ENCODE peak calls at places on chromosomes 12 and 14, in nine cellular contexts. One of them, this sample, is unnamed.

GRCh38 chr12:101968770-101969169 is 91.4 kb downstream of the DRAM1 start:
- DNase-seq in Peyer's patch: no peak
- DNase-seq in CD8-positive, alpha-beta T cell: no peak
- DNase-seq in right lobe of liver: no peak
- DNase-seq in IMR-90: no peak
- DNase-seq in OCI-LY7: no peak
- DNase-seq in pancreas: no peak
- DNase-seq in left ventricle myocardium inferior: no peak
- DNase-seq in cardiac muscle cell: no peak
- DNase-seq in this sample: no peak

GRCh38 chr12:105507311-105508035 is 177.0 kb downstream of the C12orf75 start:
- DNase-seq in cardiac muscle cell: peak; percentile 43
- DNase-seq in pancreas: no peak
- DNase-seq in IMR-90: no peak
- DNase-seq in CD8-positive, alpha-beta T cell: no peak
- DNase-seq in OCI-LY7: no peak
- DNase-seq in right lobe of liver: no peak
- DNase-seq in Peyer's patch: no peak
- DNase-seq in left ventricle myocardium inferior: no peak
- DNase-seq in this sample: no peak

GRCh38 chr14:23121401-23121800 is 2.3 kb upstream of the CEBPE start:
- DNase-seq in OCI-LY7: peak; percentile 83
- DNase-seq in pancreas: no peak
- DNase-seq in left ventricle myocardium inferior: no peak
- DNase-seq in cardiac muscle cell: peak; percentile 93
- DNase-seq in right lobe of liver: peak; percentile 55
- DNase-seq in IMR-90: peak; percentile 57
- DNase-seq in CD8-positive, alpha-beta T cell: no peak
- DNase-seq in Peyer's patch: peak; percentile 70
- DNase-seq in this sample: no peak

GRCh38 chr12:105705765-105706164 is 375.3 kb downstream of the C12orf75 start:
- DNase-seq in cardiac muscle cell: peak; percentile 81
- DNase-seq in Peyer's patch: no peak
- DNase-seq in IMR-90: peak; percentile 67
- DNase-seq in right lobe of liver: no peak
- DNase-seq in pancreas: no peak
- DNase-seq in OCI-LY7: peak; percentile 29
- DNase-seq in left ventricle myocardium inferior: no peak
- DNase-seq in CD8-positive, alpha-beta T cell: no peak
- DNase-seq in this sample: no peak

GRCh38 chr12:111330800-111331752 is 37.8 kb downstream of the PHETA1 start:
- DNase-seq in IMR-90: peak; percentile 24
- DNase-seq in Peyer's patch: no peak
- DNase-seq in OCI-LY7: peak; percentile 61
- DNase-seq in right lobe of liver: no peak
- DNase-seq in cardiac muscle cell: peak; percentile 71
- DNase-seq in left ventricle myocardium inferior: no peak
- DNase-seq in CD8-positive, alpha-beta T cell: no peak
- DNase-seq in pancreas: no peak
- DNase-seq in this sample: no peak

GRCh38 chr14:77489051-77489450 is 9.6 kb downstream of the ISM2 start:
- DNase-seq in OCI-LY7: no peak
- DNase-seq in CD8-positive, alpha-beta T cell: no peak
- DNase-seq in IMR-90: no peak
- DNase-seq in right lobe of liver: no peak
- DNase-seq in cardiac muscle cell: no peak
- DNase-seq in pancreas: no peak
- DNase-seq in Peyer's patch: no peak
- DNase-seq in left ventricle myocardium inferior: no peak
- DNase-seq in this sample: no peak

GRCh38 chr12:109604902-109605536 is 31.4 kb downstream of the MVK start:
- DNase-seq in pancreas: no peak
- DNase-seq in left ventricle myocardium inferior: no peak
- DNase-seq in cardiac muscle cell: no peak
- DNase-seq in CD8-positive, alpha-beta T cell: no peak
- DNase-seq in right lobe of liver: no peak
- DNase-seq in IMR-90: no peak
- DNase-seq in Peyer's patch: no peak
- DNase-seq in OCI-LY7: no peak
- DNase-seq in this sample: no peak

GRCh38 chr12:92735131-92735721 is 32.4 kb downstream of the PLEKHG7 start:
- DNase-seq in OCI-LY7: no peak
- DNase-seq in CD8-positive, alpha-beta T cell: no peak
- DNase-seq in right lobe of liver: no peak
- DNase-seq in pancreas: no peak
- DNase-seq in IMR-90: peak; percentile 92
- DNase-seq in Peyer's patch: no peak
- DNase-seq in cardiac muscle cell: peak; percentile 96
- DNase-seq in left ventricle myocardium inferior: no peak
- DNase-seq in this sample: no peak

GRCh38 chr12:34303091-34303870 is 281.0 kb downstream of the ALG10 start:
- DNase-seq in pancreas: peak; percentile 27
- DNase-seq in right lobe of liver: no peak
- DNase-seq in IMR-90: no peak
- DNase-seq in left ventricle myocardium inferior: no peak
- DNase-seq in OCI-LY7: no peak
- DNase-seq in cardiac muscle cell: no peak
- DNase-seq in Peyer's patch: no peak
- DNase-seq in CD8-positive, alpha-beta T cell: no peak
- DNase-seq in this sample: no peak

GRCh38 chr12:6792522-6793201 is 3.3 kb downstream of the CD4 start:
- DNase-seq in left ventricle myocardium inferior: peak; percentile 38
- DNase-seq in Peyer's patch: no peak
- DNase-seq in pancreas: peak; percentile 30
- DNase-seq in OCI-LY7: no peak
- DNase-seq in IMR-90: peak; percentile 13
- DNase-seq in right lobe of liver: no peak
- DNase-seq in cardiac muscle cell: peak; percentile 40
- DNase-seq in CD8-positive, alpha-beta T cell: peak; percentile 34
- DNase-seq in this sample: peak; percentile 39

GRCh38 chr12:92621312-92621711 is 81.5 kb upstream of the PLEKHG7 start:
- DNase-seq in right lobe of liver: no peak
- DNase-seq in OCI-LY7: no peak
- DNase-seq in CD8-positive, alpha-beta T cell: no peak
- DNase-seq in IMR-90: no peak
- DNase-seq in Peyer's patch: no peak
- DNase-seq in cardiac muscle cell: no peak
- DNase-seq in pancreas: no peak
- DNase-seq in left ventricle myocardium inferior: no peak
- DNase-seq in this sample: no peak

GRCh38 chr14:104313674-104314073 is 175.3 kb downstream of the KIF26A start:
- DNase-seq in cardiac muscle cell: no peak
- DNase-seq in pancreas: no peak
- DNase-seq in IMR-90: no peak
- DNase-seq in right lobe of liver: no peak
- DNase-seq in left ventricle myocardium inferior: no peak
- DNase-seq in CD8-positive, alpha-beta T cell: no peak
- DNase-seq in OCI-LY7: no peak
- DNase-seq in Peyer's patch: no peak
- DNase-seq in this sample: no peak

GRCh38 chr12:52924764-52925716 is 20.2 kb upstream of the KRT8 start:
- DNase-seq in cardiac muscle cell: peak; percentile 94
- DNase-seq in CD8-positive, alpha-beta T cell: no peak
- DNase-seq in pancreas: no peak
- DNase-seq in IMR-90: peak; percentile 93
- DNase-seq in OCI-LY7: no peak
- DNase-seq in right lobe of liver: no peak
- DNase-seq in Peyer's patch: no peak
- DNase-seq in left ventricle myocardium inferior: no peak
- DNase-seq in this sample: no peak

GRCh38 chr14:72608391-72609204 is 285.3 kb downstream of the DPF3 start:
- DNase-seq in CD8-positive, alpha-beta T cell: no peak
- DNase-seq in Peyer's patch: no peak
- DNase-seq in left ventricle myocardium inferior: no peak
- DNase-seq in IMR-90: peak; percentile 97
- DNase-seq in right lobe of liver: no peak
- DNase-seq in cardiac muscle cell: peak; percentile 76
- DNase-seq in OCI-LY7: no peak
- DNase-seq in pancreas: no peak
- DNase-seq in this sample: no peak

GRCh38 chr14:69720912-69721311 is 46.0 kb upstream of the SRSF5 start:
- DNase-seq in pancreas: no peak
- DNase-seq in right lobe of liver: no peak
- DNase-seq in CD8-positive, alpha-beta T cell: no peak
- DNase-seq in cardiac muscle cell: no peak
- DNase-seq in IMR-90: no peak
- DNase-seq in Peyer's patch: no peak
- DNase-seq in left ventricle myocardium inferior: no peak
- DNase-seq in OCI-LY7: no peak
- DNase-seq in this sample: no peak

GRCh38 chr12:31732926-31733548 is 4.2 kb upstream of the AMN1 start:
- DNase-seq in IMR-90: peak; percentile 83
- DNase-seq in cardiac muscle cell: peak; percentile 80
- DNase-seq in Peyer's patch: no peak
- DNase-seq in right lobe of liver: no peak
- DNase-seq in CD8-positive, alpha-beta T cell: no peak
- DNase-seq in left ventricle myocardium inferior: no peak
- DNase-seq in OCI-LY7: no peak
- DNase-seq in pancreas: no peak
- DNase-seq in this sample: no peak

GRCh38 chr12:94795520-94795919 is 145.2 kb upstream of the TMCC3 start:
- DNase-seq in pancreas: no peak
- DNase-seq in right lobe of liver: no peak
- DNase-seq in OCI-LY7: no peak
- DNase-seq in CD8-positive, alpha-beta T cell: no peak
- DNase-seq in left ventricle myocardium inferior: no peak
- DNase-seq in IMR-90: peak; percentile 53
- DNase-seq in Peyer's patch: no peak
- DNase-seq in cardiac muscle cell: peak; percentile 45
- DNase-seq in this sample: peak; percentile 54
- TF ChIP-seq CTCF in pancreas: no peak
- TF ChIP-seq CTCF in right lobe of liver: no peak
- TF ChIP-seq CTCF in OCI-LY7: no peak
- TF ChIP-seq CTCF in CD8-positive, alpha-beta T cell: no peak
- TF ChIP-seq CTCF in left ventricle myocardium inferior: no peak
- TF ChIP-seq CTCF in IMR-90: no peak
- TF ChIP-seq CTCF in Peyer's patch: no peak
- TF ChIP-seq CTCF in cardiac muscle cell: no peak
- TF ChIP-seq CTCF in this sample: no peak

DNA sequence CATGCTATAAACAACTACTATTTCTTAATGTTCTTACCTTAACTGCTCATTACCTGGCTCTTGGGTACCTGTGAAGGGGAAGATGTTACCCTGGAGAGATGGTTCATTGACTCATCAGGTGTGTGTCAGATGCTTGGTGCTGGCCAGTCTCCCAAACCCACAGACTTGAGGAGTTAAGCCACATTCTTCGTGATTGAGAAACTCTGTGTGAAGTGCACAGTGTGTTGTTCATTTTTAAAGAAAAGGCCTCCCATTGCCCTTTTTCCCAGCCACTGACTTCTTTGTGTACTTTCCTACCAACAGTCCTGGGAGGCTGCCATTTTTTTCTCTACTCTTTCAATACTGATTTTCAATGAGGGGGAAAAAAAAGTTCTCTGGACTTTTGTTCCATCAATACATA is 3.2 kb downstream of the MGST1 start:
- DNase-seq in left ventricle myocardium inferior: no peak
- DNase-seq in pancreas: no peak
- DNase-seq in OCI-LY7: no peak
- DNase-seq in cardiac muscle cell: peak; percentile 98
- DNase-seq in Peyer's patch: no peak
- DNase-seq in IMR-90: peak; percentile 97
- DNase-seq in CD8-positive, alpha-beta T cell: no peak
- DNase-seq in right lobe of liver: peak; percentile 27
- DNase-seq in this sample: peak; percentile 76
- H3K4me1 ChIP-seq in left ventricle myocardium inferior: peaks cover 4% of the 10 kb centered on the region
- H3K4me1 ChIP-seq in pancreas: no peaks in the 10 kb centered on the region
- H3K4me1 ChIP-seq in OCI-LY7: peaks cover 26% of the 10 kb centered on the region
- H3K4me1 ChIP-seq in cardiac muscle cell: peaks cover 17% of the 10 kb centered on the region
- H3K4me1 ChIP-seq in Peyer's patch: no peaks in the 10 kb centered on the region
- H3K4me1 ChIP-seq in IMR-90: peaks cover 9% of the 10 kb centered on the region
- H3K4me1 ChIP-seq in CD8-positive, alpha-beta T cell: no peaks in the 10 kb centered on the region
- H3K4me1 ChIP-seq in right lobe of liver: peaks cover 52% of the 10 kb centered on the region
- H3K4me1 ChIP-seq in this sample: no peaks in the 10 kb centered on the region

DNA sequence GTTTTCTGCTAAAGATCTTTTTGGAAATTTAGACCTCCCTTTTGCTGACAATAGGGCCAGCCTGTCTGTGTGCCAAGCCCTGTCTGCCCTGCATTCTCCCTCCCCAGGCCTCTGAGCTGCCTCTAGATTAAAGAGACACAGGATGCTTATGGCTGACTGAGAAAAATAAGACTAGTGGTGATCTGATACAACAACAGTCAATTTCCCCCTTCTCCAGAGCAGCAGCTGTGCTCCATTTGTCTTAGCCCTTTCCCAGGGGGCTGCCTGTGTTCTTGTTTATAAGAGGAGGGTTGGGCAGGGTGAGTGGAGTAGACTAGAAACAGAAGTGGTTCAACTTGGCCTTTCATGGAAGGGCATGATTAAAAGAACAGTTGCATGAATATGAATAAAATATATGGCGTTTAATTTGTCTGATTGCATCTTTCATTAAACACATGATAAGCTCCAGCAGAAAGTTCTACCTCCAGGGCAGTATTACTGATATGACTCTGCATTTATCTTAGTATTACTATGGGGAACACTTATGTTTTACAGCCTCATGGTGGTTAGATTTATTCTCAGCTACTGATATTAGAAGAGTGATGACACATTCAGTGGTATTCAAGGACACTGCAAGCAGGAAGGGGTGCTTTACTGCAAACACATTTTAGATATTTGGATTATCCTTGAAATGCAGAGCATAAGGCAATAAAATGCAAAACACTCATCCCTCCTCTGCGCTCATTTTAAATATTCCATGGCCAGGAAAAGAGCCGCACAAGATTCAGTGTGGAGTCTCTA is 150.1 kb upstream of the CLEC14A start:
- DNase-seq in right lobe of liver: no peak
- DNase-seq in OCI-LY7: no peak
- DNase-seq in CD8-positive, alpha-beta T cell: no peak
- DNase-seq in pancreas: no peak
- DNase-seq in cardiac muscle cell: peak; percentile 61
- DNase-seq in left ventricle myocardium inferior: no peak
- DNase-seq in IMR-90: peak; percentile 66
- DNase-seq in Peyer's patch: no peak
- DNase-seq in this sample: no peak
- TF ChIP-seq CTCF in right lobe of liver: no peak
- TF ChIP-seq CTCF in OCI-LY7: no peak
- TF ChIP-seq CTCF in CD8-positive, alpha-beta T cell: no peak
- TF ChIP-seq CTCF in pancreas: no peak
- TF ChIP-seq CTCF in cardiac muscle cell: peak; percentile 20
- TF ChIP-seq CTCF in left ventricle myocardium inferior: no peak
- TF ChIP-seq CTCF in IMR-90: no peak
- TF ChIP-seq CTCF in Peyer's patch: no peak
- TF ChIP-seq CTCF in this sample: no peak

DNA sequence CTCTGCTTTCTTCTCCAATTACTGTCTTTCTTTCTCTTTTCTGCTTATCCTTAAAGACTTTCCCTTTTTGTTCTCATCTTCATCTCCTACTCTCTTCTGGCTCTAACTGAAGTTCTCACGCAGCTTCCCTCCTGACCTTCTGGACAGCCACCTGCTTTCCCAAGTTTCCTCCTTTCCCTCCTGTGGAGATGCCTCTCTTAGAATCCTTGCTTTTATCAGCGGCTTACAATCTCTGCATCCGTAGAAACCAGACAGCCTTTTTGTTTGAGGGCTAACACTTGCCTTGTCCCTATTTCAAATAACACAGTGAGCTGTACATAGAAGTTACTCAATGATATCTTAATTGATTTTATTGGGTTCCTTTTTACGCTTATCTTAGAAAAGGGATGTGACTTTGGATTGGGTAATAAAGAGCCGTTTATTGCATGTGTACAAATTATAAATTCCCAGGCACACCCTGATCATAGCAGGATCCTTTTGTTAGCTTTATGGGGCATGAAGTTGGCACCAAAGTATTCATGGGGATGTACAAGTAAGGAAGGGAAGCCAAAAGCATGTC is 2.0 kb upstream of the LGALS3 start:
- DNase-seq in IMR-90: no peak
- DNase-seq in OCI-LY7: no peak
- DNase-seq in right lobe of liver: no peak
- DNase-seq in left ventricle myocardium inferior: no peak
- DNase-seq in cardiac muscle cell: no peak
- DNase-seq in pancreas: no peak
- DNase-seq in CD8-positive, alpha-beta T cell: no peak
- DNase-seq in Peyer's patch: no peak
- DNase-seq in this sample: no peak
- H3K4me1 ChIP-seq in IMR-90: peaks cover 25% of the 10 kb centered on the region
- H3K4me1 ChIP-seq in OCI-LY7: no peaks in the 10 kb centered on the region
- H3K4me1 ChIP-seq in right lobe of liver: no peaks in the 10 kb centered on the region
- H3K4me1 ChIP-seq in left ventricle myocardium inferior: peaks cover 96% of the 10 kb centered on the region
- H3K4me1 ChIP-seq in cardiac muscle cell: peaks cover 20% of the 10 kb centered on the region
- H3K4me1 ChIP-seq in pancreas: peaks cover 10% of the 10 kb centered on the region
- H3K4me1 ChIP-seq in CD8-positive, alpha-beta T cell: peaks cover 8% of the 10 kb centered on the region
- H3K4me1 ChIP-seq in Peyer's patch: peaks cover 11% of the 10 kb centered on the region
- H3K4me1 ChIP-seq in this sample: peaks cover 9% of the 10 kb centered on the region

This sample was measured in psoas muscle.